ENCODE peak calls at places on chromosomes 4 and X, in seven cellular contexts. One of them, this sample, is unnamed.

GRCh38 chrX:120115438-120115963 is at the start of gene RHOXF1:
- DNase-seq in cardiac fibroblast: no peak
- DNase-seq in thoracic aorta: no peak
- DNase-seq in body of pancreas: no peak
- DNase-seq in endothelial cell: no peak
- DNase-seq in GM23338: no peak
- DNase-seq in foreskin fibroblast: no peak
- DNase-seq in this sample: no peak

GRCh38 chr4:48379587-48380140 is 38.3 kb downstream of the SLAIN2 start:
- DNase-seq in foreskin fibroblast: no peak
- DNase-seq in body of pancreas: no peak
- DNase-seq in GM23338: no peak
- DNase-seq in cardiac fibroblast: no peak
- DNase-seq in endothelial cell: no peak
- DNase-seq in thoracic aorta: no peak
- DNase-seq in this sample: no peak

GRCh38 chr4:54213812-54214211 is 15.3 kb upstream of the PDGFRA start:
- DNase-seq in GM23338: no peak
- DNase-seq in cardiac fibroblast: peak; percentile 70
- DNase-seq in body of pancreas: no peak
- DNase-seq in endothelial cell: no peak
- DNase-seq in foreskin fibroblast: peak; percentile 56
- DNase-seq in thoracic aorta: no peak
- DNase-seq in this sample: no peak

GRCh38 chrX:54076903-54077302 is 32.6 kb upstream of the PHF8 start:
- DNase-seq in GM23338: no peak
- DNase-seq in foreskin fibroblast: peak; percentile 75
- DNase-seq in endothelial cell: no peak
- DNase-seq in cardiac fibroblast: peak; percentile 32
- DNase-seq in body of pancreas: no peak
- DNase-seq in thoracic aorta: no peak
- DNase-seq in this sample: no peak

GRCh38 chr4:973431-974397 is at the start of gene DGKQ:
- DNase-seq in GM23338: peak; percentile 74
- DNase-seq in cardiac fibroblast: peak; percentile 93
- DNase-seq in body of pancreas: peak; percentile 88
- DNase-seq in thoracic aorta: peak; percentile 43
- DNase-seq in endothelial cell: peak; percentile 87
- DNase-seq in foreskin fibroblast: peak; percentile 94
- DNase-seq in this sample: peak; percentile 99

GRCh38 chr4:47551682-47552081 is 66.6 kb downstream of the ATP10D start:
- DNase-seq in foreskin fibroblast: peak; percentile 58
- DNase-seq in GM23338: no peak
- DNase-seq in body of pancreas: no peak
- DNase-seq in cardiac fibroblast: no peak
- DNase-seq in thoracic aorta: no peak
- DNase-seq in endothelial cell: no peak
- DNase-seq in this sample: no peak

GRCh38 chrX:39675619-39676018 is 422.1 kb downstream of the BCOR start:
- DNase-seq in foreskin fibroblast: no peak
- DNase-seq in GM23338: no peak
- DNase-seq in cardiac fibroblast: peak; percentile 56
- DNase-seq in endothelial cell: no peak
- DNase-seq in body of pancreas: peak; percentile 19
- DNase-seq in thoracic aorta: no peak
- DNase-seq in this sample: no peak

GRCh38 chr4:56575820-56576429 is 70.3 kb downstream of the ARL9 start:
- DNase-seq in body of pancreas: no peak
- DNase-seq in thoracic aorta: no peak
- DNase-seq in cardiac fibroblast: peak; percentile 67
- DNase-seq in foreskin fibroblast: peak; percentile 64
- DNase-seq in GM23338: peak; percentile 41
- DNase-seq in endothelial cell: no peak
- DNase-seq in this sample: peak; percentile 12

GRCh38 chr4:165726831-165727230 is 146.2 kb upstream of the TLL1 start:
- DNase-seq in foreskin fibroblast: peak; percentile 2
- DNase-seq in GM23338: no peak
- DNase-seq in body of pancreas: no peak
- DNase-seq in endothelial cell: no peak
- DNase-seq in thoracic aorta: no peak
- DNase-seq in cardiac fibroblast: no peak
- DNase-seq in this sample: no peak

GRCh38 chr4:140839888-140840790 is 84.0 kb upstream of the TBC1D9 start:
- DNase-seq in body of pancreas: no peak
- DNase-seq in GM23338: no peak
- DNase-seq in endothelial cell: no peak
- DNase-seq in cardiac fibroblast: peak; percentile 6
- DNase-seq in thoracic aorta: no peak
- DNase-seq in foreskin fibroblast: no peak
- DNase-seq in this sample: no peak

GRCh38 chr4:88674565-88674964 is 23.1 kb downstream of the NAP1L5 start:
- DNase-seq in foreskin fibroblast: peak; percentile 63
- DNase-seq in body of pancreas: no peak
- DNase-seq in thoracic aorta: no peak
- DNase-seq in cardiac fibroblast: no peak
- DNase-seq in endothelial cell: no peak
- DNase-seq in GM23338: no peak
- DNase-seq in this sample: no peak

GRCh38 chrX:26649534-26649933 is 433.6 kb downstream of the MAGEB5 start:
- DNase-seq in body of pancreas: no peak
- DNase-seq in foreskin fibroblast: peak; percentile 2
- DNase-seq in GM23338: peak; percentile 53
- DNase-seq in cardiac fibroblast: peak; percentile 13
- DNase-seq in endothelial cell: no peak
- DNase-seq in thoracic aorta: no peak
- DNase-seq in this sample: peak; percentile 16

GRCh38 chr4:88177981-88178632 is 19.7 kb upstream of the ABCG2 start:
- DNase-seq in body of pancreas: no peak
- DNase-seq in foreskin fibroblast: peak; percentile 75
- DNase-seq in endothelial cell: no peak
- DNase-seq in GM23338: peak; percentile 93
- DNase-seq in thoracic aorta: no peak
- DNase-seq in cardiac fibroblast: peak; percentile 68
- DNase-seq in this sample: no peak

GRCh38 chr4:40547446-40548132 is 82.1 kb downstream of the RBM47 start:
- DNase-seq in GM23338: no peak
- DNase-seq in thoracic aorta: no peak
- DNase-seq in endothelial cell: no peak
- DNase-seq in cardiac fibroblast: no peak
- DNase-seq in foreskin fibroblast: peak; percentile 35
- DNase-seq in body of pancreas: no peak
- DNase-seq in this sample: no peak

GRCh38 chr4:68927165-68927564 is 24.4 kb downstream of the UGT2A3 start:
- DNase-seq in body of pancreas: no peak
- DNase-seq in foreskin fibroblast: no peak
- DNase-seq in endothelial cell: no peak
- DNase-seq in cardiac fibroblast: no peak
- DNase-seq in GM23338: no peak
- DNase-seq in thoracic aorta: no peak
- DNase-seq in this sample: no peak

DNA sequence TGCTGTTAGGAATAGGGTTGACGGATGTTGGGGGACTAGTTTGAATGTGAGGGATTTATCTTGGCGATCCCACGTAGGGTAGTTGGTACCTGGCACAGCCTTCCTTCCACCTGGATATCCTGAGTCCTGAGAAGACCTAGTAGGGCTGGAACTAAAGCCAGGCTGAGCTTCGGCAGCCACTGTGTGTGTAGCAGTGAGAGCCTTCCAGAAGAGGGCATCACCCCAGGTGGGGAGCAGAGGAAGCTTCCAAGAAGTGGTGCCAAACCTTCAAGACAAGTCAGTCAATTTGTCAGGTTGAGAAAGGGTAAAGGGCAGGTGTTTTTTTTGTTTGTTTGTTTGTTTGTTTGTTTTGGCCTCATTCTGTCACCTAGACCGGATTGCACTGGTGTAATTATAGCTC is 1.2 kb upstream of the FGFBP2 start:
- DNase-seq in thoracic aorta: no peak
- DNase-seq in foreskin fibroblast: no peak
- DNase-seq in cardiac fibroblast: no peak
- DNase-seq in endothelial cell: peak; percentile 17
- DNase-seq in GM23338: peak; percentile 57
- DNase-seq in body of pancreas: no peak
- DNase-seq in this sample: no peak
- TF ChIP-seq CTCF in thoracic aorta: no peak
- TF ChIP-seq CTCF in foreskin fibroblast: no peak
- TF ChIP-seq CTCF in cardiac fibroblast: no peak
- TF ChIP-seq CTCF in endothelial cell: no peak
- TF ChIP-seq CTCF in GM23338: peak; percentile 36
- TF ChIP-seq CTCF in body of pancreas: no peak
- TF ChIP-seq CTCF in this sample: no peak

GRCh38 chr4:42237010-42237409 is 84.6 kb upstream of the BEND4 start:
- DNase-seq in body of pancreas: no peak
- DNase-seq in endothelial cell: no peak
- DNase-seq in GM23338: no peak
- DNase-seq in thoracic aorta: no peak
- DNase-seq in foreskin fibroblast: no peak
- DNase-seq in cardiac fibroblast: no peak
- DNase-seq in this sample: no peak

GRCh38 chr4:42237451-42237850 is 85.0 kb upstream of the BEND4 start:
- DNase-seq in foreskin fibroblast: no peak
- DNase-seq in body of pancreas: no peak
- DNase-seq in cardiac fibroblast: no peak
- DNase-seq in GM23338: no peak
- DNase-seq in endothelial cell: no peak
- DNase-seq in thoracic aorta: no peak
- DNase-seq in this sample: no peak

DNA sequence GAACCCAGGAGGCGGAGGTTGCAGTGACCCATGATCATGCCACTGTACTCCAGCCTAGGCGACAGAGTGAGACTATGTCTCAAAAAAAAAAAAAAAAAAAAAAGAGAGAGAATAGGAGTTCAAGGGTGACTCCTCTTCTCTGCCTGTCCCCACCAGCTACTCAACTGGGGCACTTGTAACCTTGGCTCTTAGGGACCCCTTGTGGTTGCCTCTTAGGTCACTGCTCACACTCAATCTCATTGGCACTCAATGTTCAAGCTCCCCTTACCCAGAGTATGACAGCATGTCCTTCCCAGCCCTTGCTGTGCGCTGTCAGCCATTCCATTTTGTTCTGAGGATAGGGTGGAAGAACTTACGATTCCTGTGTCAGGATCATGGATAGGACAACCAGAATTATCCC is 82.4 kb upstream of the BEND4 start:
- DNase-seq in endothelial cell: no peak
- DNase-seq in thoracic aorta: no peak
- DNase-seq in GM23338: peak; percentile 34
- DNase-seq in cardiac fibroblast: no peak
- DNase-seq in foreskin fibroblast: no peak
- DNase-seq in body of pancreas: no peak
- DNase-seq in this sample: no peak
- TF ChIP-seq CTCF in endothelial cell: no peak
- TF ChIP-seq CTCF in thoracic aorta: no peak
- TF ChIP-seq CTCF in GM23338: peak; percentile 17
- TF ChIP-seq CTCF in cardiac fibroblast: no peak
- TF ChIP-seq CTCF in foreskin fibroblast: no peak
- TF ChIP-seq CTCF in body of pancreas: no peak
- TF ChIP-seq CTCF in this sample: no peak

GRCh38 chrX:126137899-126138298 is 28.2 kb downstream of the DCAF12L2 start:
- DNase-seq in body of pancreas: no peak
- DNase-seq in foreskin fibroblast: no peak
- DNase-seq in endothelial cell: peak; percentile 6
- DNase-seq in cardiac fibroblast: no peak
- DNase-seq in GM23338: peak; percentile 25
- DNase-seq in thoracic aorta: no peak
- DNase-seq in this sample: no peak
- TF ChIP-seq CTCF in body of pancreas: no peak
- TF ChIP-seq CTCF in foreskin fibroblast: no peak
- TF ChIP-seq CTCF in endothelial cell: no peak
- TF ChIP-seq CTCF in cardiac fibroblast: no peak
- TF ChIP-seq CTCF in GM23338: peak; percentile 41
- TF ChIP-seq CTCF in thoracic aorta: no peak
- TF ChIP-seq CTCF in this sample: peak; percentile 9

DNA sequence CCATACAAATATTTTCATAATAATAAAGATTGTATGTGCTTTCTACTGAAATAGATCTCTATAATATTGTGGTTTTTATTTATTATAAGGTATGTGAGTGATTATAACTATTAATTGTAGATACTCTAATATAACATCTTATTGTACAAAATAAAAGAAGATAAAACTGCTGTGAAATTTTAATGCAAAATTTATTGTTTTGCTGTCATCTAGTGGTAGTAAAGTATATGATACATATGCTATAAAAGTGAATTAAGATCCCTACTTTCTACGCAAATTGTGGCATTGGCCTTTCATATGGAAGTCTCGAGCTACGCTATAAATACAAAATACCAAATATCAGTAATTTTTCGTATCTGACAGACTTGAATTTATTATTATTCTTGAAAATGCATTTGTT is 19.3 kb downstream of the YIPF7 start:
- DNase-seq in foreskin fibroblast: no peak
- DNase-seq in endothelial cell: no peak
- DNase-seq in thoracic aorta: no peak
- DNase-seq in body of pancreas: no peak
- DNase-seq in GM23338: no peak
- DNase-seq in cardiac fibroblast: no peak
- DNase-seq in this sample: no peak
- TF ChIP-seq CTCF in foreskin fibroblast: no peak
- TF ChIP-seq CTCF in endothelial cell: peak; percentile 38
- TF ChIP-seq CTCF in thoracic aorta: no peak
- TF ChIP-seq CTCF in body of pancreas: no peak
- TF ChIP-seq CTCF in GM23338: peak; percentile 25
- TF ChIP-seq CTCF in cardiac fibroblast: peak; percentile 14
- TF ChIP-seq CTCF in this sample: no peak

This sample was measured in GM10248.